ENCODE peak calls at places on chromosomes 13 and 19, in four cellular contexts. I, F, Y and Z are unnamed samples.

GRCh38 chr13:66200555-66200954 is 1029.6 kb downstream of the PCDH9 start:
- DNase-seq in I (no peak), F (no peak), Y (no peak), Z (no peak)

GRCh38 chr13:74290324-74290773 is 156.1 kb upstream of the KLF12 start:
- DNase-seq in Y (no peak), I (peak), F (no peak), Z (no peak)

GRCh38 chr19:51070334-51070886 is 5.5 kb upstream of the KLK13 start:
- DNase-seq in Y (no peak), F (no peak), I (no peak), Z (no peak)

GRCh38 chr13:80173224-80173623 is 167.7 kb downstream of the SPRY2 start:
- DNase-seq in F (peak), I (peak), Y (no peak), Z (no peak)

GRCh38 chr13:111541752-111542529 is 221.5 kb downstream of the TEX29 start:
- DNase-seq in I (no peak), Y (no peak), F (no peak), Z (no peak)

GRCh38 chr13:91078093-91078679 is 269.3 kb upstream of the MIR17HG start:
- DNase-seq in F (no peak), Y (no peak), I (no peak), Z (no peak)

GRCh38 chr13:79141082-79141481 is 265.0 kb downstream of the RBM26 start:
- DNase-seq in F (no peak), Y (no peak), I (no peak), Z (no peak)

GRCh38 chr13:37729876-37730275 is 131.3 kb upstream of the POSTN start:
- DNase-seq in Y (no peak), I (no peak), F (no peak), Z (no peak)

GRCh38 chr13:113869263-113869662 is 5.4 kb upstream of the GAS6 start:
- DNase-seq in Y (no peak), F (no peak), I (no peak), Z (no peak)

GRCh38 chr13:113623491-113624234 is 34.3 kb downstream of the ATP4B start:
- DNase-seq in Y (no peak), I (no peak), F (no peak), Z (peak)

GRCh38 chr19:2079865-2080301 is 16.2 kb downstream of the MOB3A start:
- DNase-seq in F (no peak), Y (no peak), I (no peak), Z (no peak)

GRCh38 chr13:106241974-106242373 is 293.5 kb downstream of the EFNB2 start:
- DNase-seq in I (no peak), Y (no peak), F (no peak), Z (no peak)

GRCh38 chr13:113959198-113959597 is 14.7 kb downstream of the C13orf46 start:
- DNase-seq in Y (peak), I (no peak), F (no peak), Z (no peak)

GRCh38 chr19:46069841-46070341 is 29.1 kb upstream of the IGFL4 start:
- DNase-seq in F (no peak), Y (no peak), I (no peak), Z (no peak)

GRCh38 chr19:2059422-2060201 is 8.6 kb upstream of the MKNK2 start:
- DNase-seq in Y (peak), I (peak), F (no peak), Z (peak)

GRCh38 chr13:110938662-110939421 is 24.0 kb upstream of the ANKRD10 start:
- DNase-seq in I (no peak), Y (no peak), F (no peak), Z (no peak)

GRCh38 chr13:67353031-67353430 is 122.9 kb upstream of the PCDH9 start:
- DNase-seq in Y (no peak), I (no peak), F (no peak), Z (no peak)

GRCh38 chr19:8571006-8571411 is 6.2 kb downstream of the MYO1F start:
- DNase-seq in Y (peak), F (no peak), I (peak), Z (no peak)

GRCh38 chr13:82374719-82375118 is 1507.6 kb downstream of the SLITRK1 start:
- DNase-seq in I (no peak), F (no peak), Y (no peak), Z (no peak)

GRCh38 chr19:29672319-29672932 is 7.2 kb downstream of the PLEKHF1 start:
- DNase-seq in F (no peak), Y (no peak), I (no peak), Z (peak)

GRCh38 chr19:1373534-1374249 is 10.0 kb upstream of the NDUFS7 start:
- DNase-seq in F (no peak), I (no peak), Y (peak), Z (no peak)

GRCh38 chr13:25752957-25753540 is 298.8 kb downstream of the SHISA2 start:
- DNase-seq in Y (peak), F (peak), I (peak), Z (no peak)

GRCh38 chr13:80235131-80235530 is 105.8 kb downstream of the SPRY2 start:
- DNase-seq in F (no peak), I (no peak), Y (no peak), Z (no peak)

GRCh38 chr13:37009692-37010091 is 9.1 kb downstream of the EXOSC8 start:
- DNase-seq in I (no peak), Y (no peak), F (no peak), Z (no peak)

GRCh38 chr19:46016426-46017094 is 6.3 kb downstream of the PGLYRP1 start:
- DNase-seq in Y (peak), I (peak), F (peak), Z (peak)

GRCh38 chr13:98144501-98145350 is 1.8 kb downstream of the FARP1 start:
- DNase-seq in F (no peak), I (no peak), Y (no peak), Z (no peak)

GRCh38 chr13:79307866-79308298 is 98.2 kb downstream of the RBM26 start:
- DNase-seq in F (no peak), Y (no peak), I (no peak), Z (no peak)

GRCh38 chr19:5621945-5622464 is 571 bp downstream of the SAFB2 start:
- DNase-seq in Y (no peak), F (no peak), I (peak), Z (peak)

GRCh38 chr19:28914173-28914572 is 298.8 kb downstream of the UQCRFS1 start:
- DNase-seq in F (no peak), I (no peak), Y (no peak), Z (no peak)

GRCh38 chr19:40610396-40611064 is 9.4 kb downstream of the LTBP4 start:
- DNase-seq in Y (peak), F (no peak), I (peak), Z (peak)

GRCh38 chr19:17246681-17247425 is 1.1 kb upstream of the NR2F6 start:
- DNase-seq in F (no peak), Y (peak), I (peak), Z (no peak)

GRCh38 chr19:42197375-42197817 is 20.1 kb downstream of the DEDD2 start:
- DNase-seq in I (no peak), F (no peak), Y (no peak), Z (no peak)

GRCh38 chr13:19605161-19605955 is 28.1 kb upstream of the MPHOSPH8 start:
- DNase-seq in F (no peak), Y (no peak), I (no peak), Z (no peak)

GRCh38 chr13:26062853-26063444 is 11.1 kb upstream of the SHISA2 start:
- DNase-seq in I (peak), Y (peak), F (peak), Z (no peak)

GRCh38 chr13:24159362-24159761 is 1.2 kb upstream of the SPATA13 start:
- DNase-seq in I (no peak), Y (no peak), F (no peak), Z (no peak)

GRCh38 chr13:21671793-21672680 is 1.2 kb downstream of the FGF9 start:
- DNase-seq in I (no peak), F (no peak), Y (no peak), Z (no peak)

GRCh38 chr13:77966671-77967070 is 48.0 kb upstream of the EDNRB start:
- DNase-seq in I (no peak), Y (no peak), F (no peak), Z (no peak)

GRCh38 chr13:51803422-51804294 is at the start of gene DHRS12:
- DNase-seq in Y (peak), I (peak), F (peak), Z (peak)
- TF ChIP-seq EP300 in Y (no peak), I (peak), F (no peak), Z (no peak)

DNA sequence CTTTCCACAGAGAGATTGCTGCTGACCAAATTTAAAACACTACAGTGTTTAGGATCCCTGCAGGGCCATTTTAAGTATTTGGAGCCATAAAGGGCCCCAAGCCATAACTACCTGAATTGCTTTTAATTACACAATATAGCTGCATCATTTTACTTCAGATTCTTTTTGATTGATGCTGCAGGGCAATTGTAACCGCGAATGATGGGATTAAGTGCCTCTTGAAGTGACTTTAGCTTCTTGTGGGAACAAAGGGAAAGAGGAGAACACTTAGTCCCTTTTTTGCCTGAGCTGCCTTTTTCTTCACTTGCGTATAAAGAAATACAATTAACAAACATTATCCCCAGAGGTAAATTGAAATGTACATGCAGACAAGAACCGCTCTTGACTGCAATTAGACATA is 228.5 kb downstream of the ZIC5 start:
- DNase-seq in Y (no peak), F (no peak), I (no peak), Z (no peak)
- TF ChIP-seq EP300 in Y (no peak), F (no peak), I (no peak), Z (no peak)

GRCh38 chr13:102145750-102146149 is 256.1 kb downstream of the FGF14 start:
- DNase-seq in I (no peak), Y (no peak), F (no peak), Z (no peak)

GRCh38 chr13:102141625-102142472 is 260.0 kb downstream of the FGF14 start:
- DNase-seq in F (no peak), I (no peak), Y (no peak), Z (no peak)

GRCh38 chr13:102152790-102153189 is 249.1 kb downstream of the FGF14 start:
- DNase-seq in Y (no peak), I (no peak), F (no peak), Z (no peak)

GRCh38 chr13:102142473-102142826 is 259.4 kb downstream of the FGF14 start:
- DNase-seq in F (no peak), Y (no peak), I (no peak), Z (no peak)

DNA sequence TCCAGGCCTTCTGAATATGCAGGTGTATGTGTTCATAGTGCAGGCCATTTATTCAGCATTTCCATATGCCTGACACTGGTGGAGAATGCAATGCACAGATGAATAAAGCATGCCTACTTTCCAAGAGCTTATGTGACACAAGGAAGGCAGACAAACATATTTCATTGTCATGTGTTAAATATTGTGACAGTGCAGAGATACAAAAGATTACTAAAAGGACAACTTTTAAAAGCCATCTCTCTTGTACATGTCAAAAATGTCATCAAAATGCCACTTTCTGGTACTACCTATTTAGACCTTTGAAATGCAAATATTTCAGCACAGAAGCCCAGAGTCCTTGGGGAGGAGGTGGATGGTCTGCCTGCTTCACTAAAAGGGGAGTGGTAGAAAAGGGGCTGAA is 254.5 kb downstream of the FGF14 start:
- DNase-seq in F (no peak), I (no peak), Y (no peak), Z (no peak)
- TF ChIP-seq EP300 in F (no peak), I (no peak), Y (no peak), Z (no peak)

DNA sequence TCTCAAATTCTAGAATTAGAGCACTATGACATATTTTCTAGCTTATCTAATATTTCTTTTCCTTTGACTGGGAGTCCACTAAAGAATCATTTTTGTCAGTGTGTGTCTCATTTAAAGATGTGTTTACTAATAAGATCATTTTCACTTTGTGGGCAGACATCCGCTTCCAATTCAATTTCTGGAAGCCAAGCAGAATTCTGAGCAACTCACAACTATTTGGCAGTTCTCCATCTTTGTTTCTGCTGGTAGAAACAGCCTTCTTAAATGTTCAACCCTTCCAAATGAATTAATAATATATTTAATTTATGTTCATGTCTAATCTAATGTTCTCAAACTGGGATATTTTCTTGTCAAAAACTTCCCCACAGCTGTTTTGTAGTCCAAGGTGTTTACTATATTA is 411.8 kb downstream of the KCTD12 start:
- DNase-seq in F (no peak), I (no peak), Y (no peak), Z (no peak)
- TF ChIP-seq EP300 in F (no peak), I (no peak), Y (no peak), Z (no peak)

GRCh38 chr19:34324320-34324719 is 40.7 kb upstream of the GPI start:
- DNase-seq in Y (no peak), F (no peak), I (no peak), Z (peak)

GRCh38 chr19:34325961-34326360 is 39.0 kb upstream of the GPI start:
- DNase-seq in I (no peak), Y (no peak), F (no peak), Z (no peak)

GRCh38 chr19:34321735-34322134 is 43.3 kb upstream of the GPI start:
- DNase-seq in I (no peak), Y (no peak), F (no peak), Z (peak)

GRCh38 chr19:34325181-34325580 is 39.8 kb upstream of the GPI start:
- DNase-seq in Y (no peak), I (no peak), F (no peak), Z (no peak)

GRCh38 chr19:34323433-34324204 is 41.4 kb upstream of the GPI start:
- DNase-seq in I (no peak), F (no peak), Y (no peak), Z (peak)
- TF ChIP-seq EP300 in I (no peak), F (no peak), Y (no peak), Z (no peak)

GRCh38 chr19:3265432-3265831 is 41.0 kb downstream of the CELF5 start:
- DNase-seq in I (no peak), Y (no peak), F (no peak), Z (no peak)
- TF ChIP-seq EP300 in I (no peak), Y (no peak), F (no peak), Z (no peak)

DNA sequence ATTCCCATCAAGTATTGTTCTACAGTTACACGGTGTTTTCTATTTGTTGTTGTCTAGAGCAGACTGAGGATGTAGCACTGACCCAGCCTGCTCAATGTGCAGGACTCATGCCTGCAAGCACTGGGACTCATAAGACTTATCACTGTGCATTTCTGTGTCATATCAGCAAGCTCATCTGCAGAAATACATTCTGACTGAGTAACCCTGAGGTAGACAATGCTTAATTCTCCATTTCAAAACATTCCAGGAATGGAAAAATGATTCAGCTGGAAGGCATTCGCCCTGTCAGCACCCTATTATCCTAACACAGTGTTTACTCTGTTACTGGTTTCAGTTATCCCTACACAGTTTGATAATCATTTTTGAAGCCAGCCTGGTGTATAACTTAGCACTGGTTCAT is 2506.4 kb downstream of the PCDH9 start:
- DNase-seq in I (no peak), Y (no peak), F (no peak), Z (no peak)
- TF ChIP-seq EP300 in I (no peak), Y (no peak), F (no peak), Z (no peak)